ENCODE peak calls at places on chromosomes 6 and 20, in nine cellular contexts. F is effector memory CD4-positive, alpha-beta T cell; E is CD8-positive, alpha-beta T cell; T is cardiac muscle cell; B is GM23338; L is astrocyte; R is endodermal cell; Z is heart right ventricle; A is ovary. H is an unnamed sample. For H3K4me1, the result is how much of the 10 kb centered on the place peaks cover.

GRCh38 chr6:71419954-71420692 is 131.5 kb downstream of the OGFRL1 start:
- DNase-seq in F (no peak), E (no peak), T (peak), B (peak), L (no peak), R (no peak), Z (peak), A (peak), H (peak)

GRCh38 chr6:4585682-4586468 is 190.3 kb upstream of the CDYL start:
- DNase-seq in F (no peak), E (no peak), T (no peak), B (no peak), L (no peak), R (no peak), Z (no peak), A (no peak), H (no peak)

GRCh38 chr6:72212686-72213085 is 326.3 kb downstream of the RIMS1 start:
- DNase-seq in F (no peak), E (no peak), T (no peak), B (no peak), L (no peak), R (no peak), Z (no peak), A (no peak), H (no peak)

GRCh38 chr20:64155258-64156135 is 8.8 kb upstream of the MYT1 start:
- DNase-seq in F (no peak), E (no peak), T (no peak), B (no peak), L (no peak), R (no peak), Z (no peak), A (no peak), H (no peak)

GRCh38 chr20:62208805-62209755 is 11.0 kb downstream of the HRH3 start:
- DNase-seq in F (no peak), E (no peak), T (peak), B (peak), L (no peak), R (peak), Z (peak), A (no peak), H (no peak)

GRCh38 chr6:140537834-140538680 is 1163.6 kb upstream of the CITED2 start:
- DNase-seq in F (no peak), E (no peak), T (peak), B (peak), L (peak), R (peak), Z (no peak), A (no peak), H (no peak)

GRCh38 chr6:152091851-152092341 is 284.4 kb downstream of the ESR1 start:
- DNase-seq in F (no peak), E (no peak), T (no peak), B (no peak), L (peak), R (no peak), Z (no peak), A (no peak), H (no peak)

GRCh38 chr6:31399589-31400466 is 3.6 kb upstream of the MICA start:
- DNase-seq in F (peak), E (peak), T (peak), B (peak), L (peak), R (peak), Z (peak), A (peak), H (peak)

GRCh38 chr20:20205141-20205861 is 153.0 kb downstream of the CFAP61 start:
- DNase-seq in F (no peak), E (no peak), T (no peak), B (no peak), L (no peak), R (no peak), Z (no peak), A (no peak), H (no peak)

GRCh38 chr20:4051413-4052138 is 36.2 kb upstream of the RNF24 start:
- DNase-seq in F (no peak), E (no peak), T (no peak), B (no peak), L (no peak), R (peak), Z (no peak), A (no peak), H (no peak)

GRCh38 chr6:41200901-41201783 is at the start of gene TREML2:
- DNase-seq in F (no peak), E (no peak), T (no peak), B (no peak), L (no peak), R (peak), Z (no peak), A (no peak), H (no peak)

GRCh38 chr6:169971951-169972651 is 220.7 kb downstream of the ERMARD start:
- DNase-seq in F (no peak), E (no peak), T (no peak), B (no peak), L (no peak), R (peak), Z (peak), A (no peak), H (peak)

GRCh38 chr6:138785092-138785491 is 10.8 kb upstream of the ECT2L start:
- DNase-seq in F (no peak), E (no peak), T (no peak), B (no peak), L (no peak), R (no peak), Z (no peak), A (no peak), H (no peak)

GRCh38 chr20:61963885-61964674 is 101.6 kb downstream of the TAF4 start:
- DNase-seq in F (no peak), E (no peak), T (no peak), B (no peak), L (no peak), R (no peak), Z (no peak), A (no peak), H (no peak)

GRCh38 chr6:136923116-136923953 is 1.2 kb downstream of the SLC35D3 start:
- DNase-seq in F (no peak), E (no peak), T (no peak), B (peak), L (no peak), R (peak), Z (no peak), A (no peak), H (no peak)

GRCh38 chr6:22411408-22412105 is 114.7 kb upstream of the PRL start:
- DNase-seq in F (no peak), E (no peak), T (no peak), B (no peak), L (peak), R (no peak), Z (no peak), A (no peak), H (no peak)

GRCh38 chr6:1701668-1702353 is 92.1 kb downstream of the FOXC1 start:
- DNase-seq in F (no peak), E (no peak), T (peak), B (peak), L (peak), R (no peak), Z (no peak), A (no peak), H (no peak)

GRCh38 chr20:5991623-5992441 is 41.4 kb downstream of the MCM8 start:
- DNase-seq in F (no peak), E (no peak), T (no peak), B (no peak), L (peak), R (no peak), Z (no peak), A (no peak), H (no peak)

GRCh38 chr20:25272223-25273000 is 24.5 kb downstream of the PYGB start:
- DNase-seq in F (no peak), E (no peak), T (no peak), B (no peak), L (no peak), R (no peak), Z (no peak), A (no peak), H (peak)

GRCh38 chr6:10248378-10248843 is 166.5 kb downstream of the TFAP2A start:
- DNase-seq in F (no peak), E (no peak), T (no peak), B (peak), L (peak), R (no peak), Z (no peak), A (no peak), H (no peak)

GRCh38 chr6:125586605-125587004 is 162.8 kb upstream of the HEY2 start:
- DNase-seq in F (no peak), E (no peak), T (no peak), B (no peak), L (no peak), R (no peak), Z (no peak), A (no peak), H (no peak)

GRCh38 chr6:16511723-16512584 is 249.3 kb downstream of the ATXN1 start:
- DNase-seq in F (no peak), E (peak), T (no peak), B (no peak), L (no peak), R (no peak), Z (no peak), A (no peak), H (no peak)

GRCh38 chr6:158905277-158905676 is 86.1 kb upstream of the EZR start:
- DNase-seq in F (no peak), E (no peak), T (no peak), B (no peak), L (no peak), R (no peak), Z (no peak), A (no peak), H (no peak)

GRCh38 chr6:44569931-44570385 is 182.5 kb downstream of the CDC5L start:
- DNase-seq in F (no peak), E (no peak), T (no peak), B (no peak), L (peak), R (peak), Z (peak), A (peak), H (no peak)

GRCh38 chr6:43962458-43962857 is 164.8 kb downstream of the MRPL14 start:
- DNase-seq in F (no peak), E (no peak), T (no peak), B (no peak), L (no peak), R (no peak), Z (no peak), A (no peak), H (no peak)

GRCh38 chr6:91141352-91141751 is 554.5 kb upstream of the MAP3K7 start:
- DNase-seq in F (no peak), E (no peak), T (no peak), B (no peak), L (no peak), R (no peak), Z (no peak), A (no peak), H (no peak)

GRCh38 chr6:22362361-22362760 is 65.5 kb upstream of the PRL start:
- DNase-seq in F (no peak), E (no peak), T (no peak), B (no peak), L (no peak), R (no peak), Z (no peak), A (no peak), H (no peak)

GRCh38 chr6:53159558-53159957 is 10.9 kb upstream of the GCM1 start:
- DNase-seq in F (no peak), E (no peak), T (no peak), B (peak), L (no peak), R (no peak), Z (no peak), A (no peak), H (no peak)

GRCh38 chr6:109434456-109434855 is 6.0 kb downstream of the PPIL6 start:
- DNase-seq in F (no peak), E (no peak), T (no peak), B (no peak), L (no peak), R (no peak), Z (no peak), A (no peak), H (no peak)

GRCh38 chr6:148954934-148955915 is 208.4 kb downstream of the UST start:
- DNase-seq in F (no peak), E (no peak), T (peak), B (no peak), L (no peak), R (no peak), Z (no peak), A (no peak), H (no peak)

GRCh38 chr6:46324706-46325105 is 153.9 kb upstream of the ENPP5 start:
- DNase-seq in F (no peak), E (no peak), T (no peak), B (no peak), L (no peak), R (no peak), Z (no peak), A (no peak), H (no peak)
- H3K4me1 ChIP-seq in F (under half), E (under half), T (under half), B (under half), L (under half), R (under half), Z (half or more), A (under half), H (under half)

GRCh38 chr20:11769825-11770224 is 147.9 kb upstream of the BTBD3 start:
- DNase-seq in F (no peak), E (no peak), T (no peak), B (no peak), L (no peak), R (no peak), Z (no peak), A (no peak), H (no peak)

GRCh38 chr20:11777387-11777786 is 140.3 kb upstream of the BTBD3 start:
- DNase-seq in F (no peak), E (no peak), T (no peak), B (peak), L (no peak), R (no peak), Z (no peak), A (no peak), H (no peak)

GRCh38 chr20:11766961-11767360 is 150.7 kb upstream of the BTBD3 start:
- DNase-seq in F (no peak), E (no peak), T (no peak), B (peak), L (peak), R (no peak), Z (no peak), A (no peak), H (no peak)

GRCh38 chr20:11776687-11777086 is 141.0 kb upstream of the BTBD3 start:
- DNase-seq in F (no peak), E (no peak), T (no peak), B (no peak), L (no peak), R (no peak), Z (no peak), A (no peak), H (no peak)

DNA sequence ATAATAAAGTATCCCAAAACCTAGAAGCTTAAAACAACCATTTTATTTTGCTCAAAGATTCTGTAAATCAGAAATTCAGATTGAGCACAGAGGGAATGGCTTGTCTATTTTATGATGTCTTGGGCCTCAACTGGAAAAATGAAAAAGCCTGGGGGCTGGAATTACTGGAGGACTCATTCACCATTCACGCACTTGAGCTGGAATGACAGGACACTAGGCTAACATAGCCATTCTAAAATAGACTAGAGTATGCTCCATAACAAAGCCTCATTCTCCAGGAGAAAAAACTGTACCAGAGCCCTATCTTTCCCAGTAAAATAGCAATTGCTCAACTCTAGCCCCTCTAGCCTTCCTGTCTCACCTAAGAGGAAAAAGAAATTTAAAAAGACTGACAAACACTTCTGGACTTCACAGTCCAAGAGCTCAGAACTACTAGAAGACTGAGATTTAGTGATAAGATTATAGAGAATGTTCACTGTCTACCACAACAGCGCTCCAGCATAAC is 145.4 kb upstream of the BTBD3 start:
- DNase-seq in F (no peak), E (no peak), T (no peak), B (no peak), L (no peak), R (no peak), Z (no peak), A (no peak), H (no peak)
- H3K4me1 ChIP-seq in F (under half), E (under half), T (under half), B (under half), L (under half), R (under half), Z (under half), A (under half), H (under half)

GRCh38 chr6:121442591-121442990 is 7.1 kb downstream of the GJA1 start:
- DNase-seq in F (no peak), E (no peak), T (no peak), B (peak), L (no peak), R (no peak), Z (no peak), A (no peak), H (no peak)
- H3K4me1 ChIP-seq in F (under half), E (under half), T (under half), B (half or more), L (under half), R (under half), Z (half or more), A (under half), H (half or more)

GRCh38 chr20:24253321-24253720 is 216.1 kb upstream of the SYNDIG1 start:
- DNase-seq in F (no peak), E (no peak), T (no peak), B (no peak), L (no peak), R (no peak), Z (no peak), A (no peak), H (no peak)
- H3K4me1 ChIP-seq in F (under half), E (under half), T (under half), B (under half), L (under half), R (under half), Z (under half), A (under half), H (under half)

H was measured in suprapubic skin.